ENCODE peak calls at places on chromosomes 6 and 20, in seven cellular contexts. One of them, this sample, is unnamed.

GRCh38 chr6:107823047-107823557 is 1.0 kb downstream of the SCML4 start:
- DNase-seq in heart left ventricle: no peak
- DNase-seq in H1: no peak
- DNase-seq in Peyer's patch: no peak
- DNase-seq in adrenal gland: no peak
- DNase-seq in uterus: no peak
- DNase-seq in spleen: no peak
- DNase-seq in this sample: no peak

GRCh38 chr6:3433005-3433404 is 23.8 kb downstream of the SLC22A23 start:
- DNase-seq in heart left ventricle: no peak
- DNase-seq in H1: no peak
- DNase-seq in Peyer's patch: no peak
- DNase-seq in adrenal gland: no peak
- DNase-seq in uterus: no peak
- DNase-seq in spleen: no peak
- DNase-seq in this sample: peak

GRCh38 chr6:131911951-131912350 is 39.2 kb downstream of the CCN2 start:
- DNase-seq in heart left ventricle: no peak
- DNase-seq in H1: no peak
- DNase-seq in Peyer's patch: no peak
- DNase-seq in adrenal gland: no peak
- DNase-seq in uterus: no peak
- DNase-seq in spleen: no peak
- DNase-seq in this sample: no peak

GRCh38 chr20:37243076-37243936 is 18.3 kb downstream of the GHRH start:
- DNase-seq in heart left ventricle: no peak
- DNase-seq in H1: no peak
- DNase-seq in Peyer's patch: no peak
- DNase-seq in adrenal gland: no peak
- DNase-seq in uterus: no peak
- DNase-seq in spleen: no peak
- DNase-seq in this sample: no peak

GRCh38 chr20:58192065-58192464 is 36.4 kb downstream of the ANKRD60 start:
- DNase-seq in heart left ventricle: no peak
- DNase-seq in H1: no peak
- DNase-seq in Peyer's patch: no peak
- DNase-seq in adrenal gland: no peak
- DNase-seq in uterus: no peak
- DNase-seq in spleen: no peak
- DNase-seq in this sample: no peak

GRCh38 chr6:75246386-75246785 is 2.8 kb upstream of the COX7A2 start:
- DNase-seq in heart left ventricle: no peak
- DNase-seq in H1: no peak
- DNase-seq in Peyer's patch: no peak
- DNase-seq in adrenal gland: no peak
- DNase-seq in uterus: no peak
- DNase-seq in spleen: no peak
- DNase-seq in this sample: no peak

GRCh38 chr6:6515691-6516607 is 72.6 kb upstream of the LY86 start:
- DNase-seq in heart left ventricle: no peak
- DNase-seq in H1: no peak
- DNase-seq in Peyer's patch: no peak
- DNase-seq in adrenal gland: no peak
- DNase-seq in uterus: no peak
- DNase-seq in spleen: no peak
- DNase-seq in this sample: no peak

GRCh38 chr6:52286798-52287432 is 2.4 kb upstream of the MCM3 start:
- DNase-seq in heart left ventricle: peak
- DNase-seq in H1: no peak
- DNase-seq in Peyer's patch: peak
- DNase-seq in adrenal gland: peak
- DNase-seq in uterus: peak
- DNase-seq in spleen: no peak
- DNase-seq in this sample: peak

GRCh38 chr20:53609501-53610445 is 16.1 kb upstream of the ZNF217 start:
- DNase-seq in heart left ventricle: peak
- DNase-seq in H1: no peak
- DNase-seq in Peyer's patch: no peak
- DNase-seq in adrenal gland: peak
- DNase-seq in uterus: no peak
- DNase-seq in spleen: peak
- DNase-seq in this sample: no peak

GRCh38 chr20:57838670-57839142 is 128.9 kb upstream of the PMEPA1 start:
- DNase-seq in heart left ventricle: no peak
- DNase-seq in H1: no peak
- DNase-seq in Peyer's patch: no peak
- DNase-seq in adrenal gland: no peak
- DNase-seq in uterus: no peak
- DNase-seq in spleen: no peak
- DNase-seq in this sample: no peak

GRCh38 chr6:107192739-107193296 is 77.5 kb upstream of the BEND3 start:
- DNase-seq in heart left ventricle: no peak
- DNase-seq in H1: no peak
- DNase-seq in Peyer's patch: no peak
- DNase-seq in adrenal gland: no peak
- DNase-seq in uterus: no peak
- DNase-seq in spleen: no peak
- DNase-seq in this sample: peak

GRCh38 chr6:70806086-70806485 is 138.4 kb downstream of the SMAP1 start:
- DNase-seq in heart left ventricle: no peak
- DNase-seq in H1: no peak
- DNase-seq in Peyer's patch: no peak
- DNase-seq in adrenal gland: no peak
- DNase-seq in uterus: no peak
- DNase-seq in spleen: no peak
- DNase-seq in this sample: no peak

GRCh38 chr6:167044696-167045095 is 45.5 kb downstream of the CEP43 start:
- DNase-seq in heart left ventricle: no peak
- DNase-seq in H1: no peak
- DNase-seq in Peyer's patch: no peak
- DNase-seq in adrenal gland: no peak
- DNase-seq in uterus: no peak
- DNase-seq in spleen: no peak
- DNase-seq in this sample: no peak

GRCh38 chr20:24779886-24780285 is 169.2 kb upstream of the CST7 start:
- DNase-seq in heart left ventricle: no peak
- DNase-seq in H1: no peak
- DNase-seq in Peyer's patch: peak
- DNase-seq in adrenal gland: no peak
- DNase-seq in uterus: no peak
- DNase-seq in spleen: peak
- DNase-seq in this sample: peak

GRCh38 chr6:131379951-131380350 is 193.1 kb upstream of the ARG1 start:
- DNase-seq in heart left ventricle: no peak
- DNase-seq in H1: no peak
- DNase-seq in Peyer's patch: no peak
- DNase-seq in adrenal gland: no peak
- DNase-seq in uterus: no peak
- DNase-seq in spleen: no peak
- DNase-seq in this sample: no peak

GRCh38 chr6:165308926-165309731 is at the start of gene C6orf118:
- DNase-seq in heart left ventricle: peak
- DNase-seq in H1: peak
- DNase-seq in Peyer's patch: no peak
- DNase-seq in adrenal gland: peak
- DNase-seq in uterus: no peak
- DNase-seq in spleen: no peak
- DNase-seq in this sample: peak

GRCh38 chr6:64890609-64891008 is 816.4 kb downstream of the EYS start:
- DNase-seq in heart left ventricle: no peak
- DNase-seq in H1: no peak
- DNase-seq in Peyer's patch: no peak
- DNase-seq in adrenal gland: no peak
- DNase-seq in uterus: no peak
- DNase-seq in spleen: no peak
- DNase-seq in this sample: no peak

GRCh38 chr6:146813554-146813953 is 214.8 kb downstream of the ADGB start:
- DNase-seq in heart left ventricle: no peak
- DNase-seq in H1: no peak
- DNase-seq in Peyer's patch: no peak
- DNase-seq in adrenal gland: no peak
- DNase-seq in uterus: no peak
- DNase-seq in spleen: no peak
- DNase-seq in this sample: no peak

GRCh38 chr6:5398530-5398929 is 137.2 kb downstream of the FARS2 start:
- DNase-seq in heart left ventricle: no peak
- DNase-seq in H1: no peak
- DNase-seq in Peyer's patch: no peak
- DNase-seq in adrenal gland: no peak
- DNase-seq in uterus: no peak
- DNase-seq in spleen: no peak
- DNase-seq in this sample: no peak

GRCh38 chr6:44966449-44967091 is 361.6 kb upstream of the RUNX2 start:
- DNase-seq in heart left ventricle: no peak
- DNase-seq in H1: no peak
- DNase-seq in Peyer's patch: no peak
- DNase-seq in adrenal gland: no peak
- DNase-seq in uterus: no peak
- DNase-seq in spleen: no peak
- DNase-seq in this sample: no peak

GRCh38 chr6:158697798-158698197 is 47.9 kb downstream of the SYTL3 start:
- DNase-seq in heart left ventricle: no peak
- DNase-seq in H1: no peak
- DNase-seq in Peyer's patch: no peak
- DNase-seq in adrenal gland: peak
- DNase-seq in uterus: no peak
- DNase-seq in spleen: peak
- DNase-seq in this sample: no peak

GRCh38 chr20:17941087-17941825 is 27.3 kb downstream of the SNX5 start:
- DNase-seq in heart left ventricle: no peak
- DNase-seq in H1: no peak
- DNase-seq in Peyer's patch: no peak
- DNase-seq in adrenal gland: no peak
- DNase-seq in uterus: no peak
- DNase-seq in spleen: no peak
- DNase-seq in this sample: no peak

GRCh38 chr6:163820745-163821456 is 406.4 kb downstream of the QKI start:
- DNase-seq in heart left ventricle: no peak
- DNase-seq in H1: no peak
- DNase-seq in Peyer's patch: no peak
- DNase-seq in adrenal gland: peak
- DNase-seq in uterus: no peak
- DNase-seq in spleen: no peak
- DNase-seq in this sample: no peak

GRCh38 chr20:62885808-62886708 is 24.4 kb upstream of the TCFL5 start:
- DNase-seq in heart left ventricle: no peak
- DNase-seq in H1: no peak
- DNase-seq in Peyer's patch: no peak
- DNase-seq in adrenal gland: no peak
- DNase-seq in uterus: no peak
- DNase-seq in spleen: no peak
- DNase-seq in this sample: no peak
- TF ChIP-seq POLR2A in heart left ventricle: no peak
- TF ChIP-seq POLR2A in H1: no peak
- TF ChIP-seq POLR2A in Peyer's patch: no peak
- TF ChIP-seq POLR2A in adrenal gland: no peak
- TF ChIP-seq POLR2A in uterus: no peak
- TF ChIP-seq POLR2A in spleen: no peak
- TF ChIP-seq POLR2A in this sample: no peak

GRCh38 chr20:63101781-63102719 is 95.3 kb upstream of the BHLHE23 start:
- DNase-seq in heart left ventricle: peak
- DNase-seq in H1: no peak
- DNase-seq in Peyer's patch: peak
- DNase-seq in adrenal gland: peak
- DNase-seq in uterus: peak
- DNase-seq in spleen: peak
- DNase-seq in this sample: peak

GRCh38 chr20:63104312-63105181 is 97.8 kb upstream of the BHLHE23 start:
- DNase-seq in heart left ventricle: peak
- DNase-seq in H1: no peak
- DNase-seq in Peyer's patch: no peak
- DNase-seq in adrenal gland: no peak
- DNase-seq in uterus: no peak
- DNase-seq in spleen: peak
- DNase-seq in this sample: no peak

GRCh38 chr20:63100926-63101699 is 94.3 kb upstream of the BHLHE23 start:
- DNase-seq in heart left ventricle: peak
- DNase-seq in H1: no peak
- DNase-seq in Peyer's patch: peak
- DNase-seq in adrenal gland: no peak
- DNase-seq in uterus: no peak
- DNase-seq in spleen: peak
- DNase-seq in this sample: no peak

GRCh38 chr20:63103402-63104311 is 96.9 kb upstream of the BHLHE23 start:
- DNase-seq in heart left ventricle: peak
- DNase-seq in H1: no peak
- DNase-seq in Peyer's patch: no peak
- DNase-seq in adrenal gland: no peak
- DNase-seq in uterus: no peak
- DNase-seq in spleen: peak
- DNase-seq in this sample: no peak

DNA sequence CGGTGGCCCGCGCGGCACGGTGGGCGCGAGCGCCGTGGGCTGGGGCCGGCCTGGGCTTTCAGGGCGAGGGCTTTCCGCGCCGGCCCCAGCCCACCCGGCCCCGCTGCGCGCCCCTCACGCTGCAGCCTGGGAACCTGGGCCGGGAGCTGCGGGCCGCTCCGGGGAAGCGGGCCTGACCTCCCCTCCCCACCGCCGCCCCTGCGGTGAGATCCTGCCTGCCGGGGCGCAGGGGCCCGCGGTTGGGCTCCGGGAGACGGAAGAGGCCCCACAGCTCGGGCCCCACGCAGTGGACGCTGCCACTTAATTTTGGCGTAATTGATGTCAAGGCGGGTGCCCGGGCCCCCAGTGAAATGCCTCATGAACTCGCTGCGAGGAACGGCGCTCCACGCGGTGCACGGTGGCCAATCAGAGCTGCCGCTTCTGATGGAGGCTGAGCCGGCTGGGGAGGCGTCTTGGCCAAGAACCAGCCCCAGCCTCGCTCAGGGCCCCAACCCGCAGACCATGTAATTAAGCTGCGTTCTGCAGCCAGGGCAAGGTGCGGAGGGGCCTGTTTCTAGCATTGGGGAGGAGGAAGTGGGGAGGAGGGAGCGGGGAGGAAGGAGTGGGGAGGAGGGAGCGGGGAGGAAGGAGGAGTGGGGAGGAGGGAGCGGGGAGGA is 96.1 kb upstream of the BHLHE23 start:
- DNase-seq in heart left ventricle: peak
- DNase-seq in H1: no peak
- DNase-seq in Peyer's patch: peak
- DNase-seq in adrenal gland: peak
- DNase-seq in uterus: peak
- DNase-seq in spleen: peak
- DNase-seq in this sample: no peak
- TF ChIP-seq POLR2A in heart left ventricle: no peak
- TF ChIP-seq POLR2A in H1: no peak
- TF ChIP-seq POLR2A in Peyer's patch: no peak
- TF ChIP-seq POLR2A in adrenal gland: no peak
- TF ChIP-seq POLR2A in uterus: no peak
- TF ChIP-seq POLR2A in spleen: no peak
- TF ChIP-seq POLR2A in this sample: no peak

GRCh38 chr20:20743511-20744169 is 31.2 kb upstream of the RALGAPA2 start:
- DNase-seq in heart left ventricle: peak
- DNase-seq in H1: no peak
- DNase-seq in Peyer's patch: no peak
- DNase-seq in adrenal gland: peak
- DNase-seq in uterus: peak
- DNase-seq in spleen: peak
- DNase-seq in this sample: peak
- TF ChIP-seq POLR2A in heart left ventricle: no peak
- TF ChIP-seq POLR2A in H1: no peak
- TF ChIP-seq POLR2A in Peyer's patch: no peak
- TF ChIP-seq POLR2A in adrenal gland: no peak
- TF ChIP-seq POLR2A in uterus: no peak
- TF ChIP-seq POLR2A in spleen: no peak
- TF ChIP-seq POLR2A in this sample: peak

GRCh38 chr6:43778131-43778857 is 8.3 kb downstream of the VEGFA start:
- DNase-seq in heart left ventricle: no peak
- DNase-seq in H1: no peak
- DNase-seq in Peyer's patch: no peak
- DNase-seq in adrenal gland: no peak
- DNase-seq in uterus: no peak
- DNase-seq in spleen: peak
- DNase-seq in this sample: no peak
- TF ChIP-seq POLR2A in heart left ventricle: no peak
- TF ChIP-seq POLR2A in H1: no peak
- TF ChIP-seq POLR2A in Peyer's patch: no peak
- TF ChIP-seq POLR2A in adrenal gland: no peak
- TF ChIP-seq POLR2A in uterus: no peak
- TF ChIP-seq POLR2A in spleen: no peak
- TF ChIP-seq POLR2A in this sample: no peak